ENCODE peak calls at places on chromosomes 12 and 14, in ten cellular contexts. F is COLO829; H is T follicular helper cell; Z is neural crest cell; D is GM12891; X is stimulated activated CD4-positive, alpha-beta T cell treated with anti-CD3 and anti-CD28 coated beads, TNF-alpha, amount 100 ng/mL, for 24 hours; A is neuronal stem cell; P is type B pancreatic cell; Q is HEK293T; E is EH. J is an unnamed sample.

GRCh38 chr12:25017336-25017735 is 68.4 kb upstream of the BCAT1 start:
- DNase-seq in A (no peak), D (no peak), Z (no peak), F (no peak), E (peak; percentile 5), Q (no peak), H (no peak), P (no peak), X (no peak), J (no peak)

GRCh38 chr12:20120296-20120695 is 248.0 kb upstream of the PDE3A start:
- DNase-seq in P (no peak), Q (no peak), E (no peak), F (no peak), A (no peak), H (no peak), Z (no peak), X (no peak), D (no peak), J (no peak)

GRCh38 chr14:101960225-101960624 is 4.1 kb upstream of the DYNC1H1 start:
- DNase-seq in Q (peak; percentile 45), D (no peak), A (no peak), X (no peak), E (peak; percentile 30), F (no peak), P (no peak), H (no peak), Z (peak; percentile 27), J (no peak)

GRCh38 chr14:91245029-91245428 is 525 bp upstream of the GPR68 start:
- DNase-seq in P (no peak), Q (no peak), H (peak; percentile 65), Z (no peak), E (no peak), D (no peak), F (no peak), A (no peak), X (no peak), J (no peak)

GRCh38 chr12:124761876-124762275 is 101.8 kb downstream of the SCARB1 start:
- DNase-seq in D (no peak), Q (no peak), Z (no peak), X (no peak), H (no peak), P (no peak), F (no peak), E (no peak), A (no peak), J (no peak)

GRCh38 chr12:39103552-39104165 is 198.3 kb upstream of the CPNE8 start:
- DNase-seq in X (no peak), D (peak; percentile 13), F (peak; percentile 90), E (peak; percentile 26), H (no peak), Z (peak; percentile 8), A (peak; percentile 65), Q (peak; percentile 72), P (no peak), J (no peak)

GRCh38 chr14:70919774-70920173 is 12.5 kb downstream of the PCNX1 start:
- DNase-seq in Z (no peak), P (no peak), D (no peak), X (no peak), Q (no peak), E (peak; percentile 66), F (no peak), A (no peak), H (no peak), J (no peak)

GRCh38 chr14:100104006-100104352 is 38.8 kb downstream of the EVL start:
- DNase-seq in X (no peak), D (no peak), A (no peak), E (no peak), P (no peak), H (no peak), F (no peak), Z (no peak), Q (no peak), J (no peak)

GRCh38 chr14:57533214-57533613 is 39.6 kb upstream of the CCDC198 start:
- DNase-seq in X (no peak), E (peak; percentile 15), Z (no peak), H (no peak), A (peak; percentile 12), P (no peak), D (no peak), Q (no peak), F (no peak), J (no peak)